ENCODE peak calls at places on chromosomes 7 and 10, in seven cellular contexts. N, U, K, X, E, O and M are unnamed samples.

GRCh38 chr10:131178956-131179355 is 132.6 kb downstream of the TCERG1L start:
- DNase-seq in E (no peak), X (no peak), U (no peak), N (peak; percentile 22), K (peak; percentile 78), O (no peak), M (no peak)

GRCh38 chr10:88728107-88728763 is 22.2 kb downstream of the LIPK start:
- DNase-seq in U (peak; percentile 21), X (no peak), O (no peak), N (no peak), E (no peak), K (no peak), M (no peak)

GRCh38 chr7:23520582-23520981 is 11.2 kb downstream of the TRA2A start:
- DNase-seq in K (no peak), E (no peak), N (no peak), X (no peak), U (no peak), O (no peak), M (no peak)

GRCh38 chr7:56087445-56087844 is 5.3 kb downstream of the PHKG1 start:
- DNase-seq in K (no peak), X (no peak), U (no peak), N (no peak), O (no peak), E (no peak), M (no peak)

GRCh38 chr7:150410131-150410530 is 31.0 kb downstream of the ZNF775 start:
- DNase-seq in O (no peak), E (no peak), K (no peak), N (no peak), X (no peak), U (no peak), M (no peak)

GRCh38 chr7:111392294-111392693 is 170.0 kb downstream of the IMMP2L start:
- DNase-seq in X (no peak), O (no peak), U (no peak), N (no peak), K (no peak), E (no peak), M (no peak)

GRCh38 chr7:47759056-47759706 is 177.3 kb upstream of the TNS3 start:
- DNase-seq in K (no peak), U (no peak), O (no peak), X (no peak), E (no peak), N (no peak), M (no peak)

GRCh38 chr7:42143605-42144252 is 93.3 kb downstream of the GLI3 start:
- DNase-seq in U (no peak), K (no peak), N (no peak), E (no peak), O (no peak), X (no peak), M (no peak)

GRCh38 chr7:146956853-146957252 is 840.3 kb downstream of the CNTNAP2 start:
- DNase-seq in K (no peak), O (no peak), E (no peak), N (no peak), U (no peak), X (no peak), M (no peak)

GRCh38 chr7:151485006-151485732 is 34.5 kb downstream of the RHEB start:
- DNase-seq in E (peak; percentile 50), X (no peak), K (peak; percentile 55), U (no peak), N (no peak), O (no peak), M (no peak)

GRCh38 chr10:18359839-18360238 is 219.6 kb downstream of the CACNB2 start:
- DNase-seq in E (no peak), K (no peak), U (no peak), X (no peak), N (no peak), O (no peak), M (no peak)